ENCODE peak calls at places on chromosomes 6 and 20, in seven cellular contexts. J is germinal center, D is SK-MEL-5, M is fibroblast of villous mesenchyme, B is fibroblast of mammary gland, Q is mucosa of descending colon, P is NCI-H1105. Y is an unnamed sample.

GRCh38 chr6:111591370-111591900 is 14.2 kb downstream of the TRAF3IP2 start:
- DNase-seq in J (no peak), D (peak), M (peak), B (peak), Q (peak), P (no peak), Y (no peak)

GRCh38 chr6:84263557-84263956 is 36.1 kb upstream of the CEP162 start:
- DNase-seq in J (no peak), D (peak), M (peak), B (no peak), Q (no peak), P (no peak), Y (no peak)

GRCh38 chr6:13327691-13328075 is 654 bp downstream of the TBC1D7 start:
- DNase-seq in J (no peak), D (peak), M (no peak), B (no peak), Q (no peak), P (peak), Y (no peak)

GRCh38 chr20:47667086-47667485 is 118.2 kb downstream of the SULF2 start:
- DNase-seq in J (no peak), D (no peak), M (no peak), B (no peak), Q (no peak), P (no peak), Y (no peak)

GRCh38 chr6:163320402-163320801 is 94.1 kb upstream of the QKI start:
- DNase-seq in J (no peak), D (no peak), M (no peak), B (no peak), Q (no peak), P (no peak), Y (no peak)

GRCh38 chr6:74638467-74638866 is 567.4 kb downstream of the COL12A1 start:
- DNase-seq in J (no peak), D (no peak), M (no peak), B (peak), Q (no peak), P (no peak), Y (no peak)

GRCh38 chr6:105459049-105459448 is 56.2 kb upstream of the PREP start:
- DNase-seq in J (no peak), D (no peak), M (no peak), B (no peak), Q (no peak), P (no peak), Y (no peak)

GRCh38 chr20:41133709-41134361 is 3.5 kb upstream of the PLCG1 start:
- DNase-seq in J (peak), D (no peak), M (no peak), B (peak), Q (no peak), P (no peak), Y (no peak)

GRCh38 chr6:36050305-36050704 is 22.7 kb downstream of the MAPK14 start:
- DNase-seq in J (no peak), D (no peak), M (no peak), B (no peak), Q (no peak), P (no peak), Y (no peak)

GRCh38 chr6:150072201-150072600 is 3.3 kb upstream of the ULBP3 start:
- DNase-seq in J (no peak), D (no peak), M (no peak), B (peak), Q (peak), P (no peak), Y (peak)

GRCh38 chr20:63744574-63745423 is 5.2 kb downstream of the SLC2A4RG start:
- DNase-seq in J (peak), D (no peak), M (no peak), B (no peak), Q (no peak), P (no peak), Y (peak)

GRCh38 chr6:43717822-43718221 is 30.2 kb upstream of the MRPS18A start:
- DNase-seq in J (no peak), D (no peak), M (no peak), B (peak), Q (no peak), P (no peak), Y (no peak)

GRCh38 chr6:26020983-26021349 is 58.4 kb downstream of the TRIM38 start:
- DNase-seq in J (no peak), D (no peak), M (peak), B (peak), Q (peak), P (no peak), Y (peak)